ENCODE peak calls at places on chromosomes 1 and 21, in five cellular contexts. B is upper lobe of right lung, E is pancreas, C is heart left ventricle, F is BE2C. H is an unnamed sample.
A peak's percentile ranks its signal among the peaks of the same experiment; 100 is the strongest.

GRCh38 chr1:244850896-244851295 is 13.4 kb downstream of the HNRNPU start:
- DNase-seq in E (no peak), F (no peak), B (no peak), C (no peak), H (no peak)

GRCh38 chr1:211017066-211017691 is 116.8 kb downstream of the KCNH1 start:
- DNase-seq in B (no peak), E (no peak), C (no peak), F (no peak), H (no peak)

GRCh38 chr1:110780600-110781484 is 92.1 kb upstream of the CD53 start:
- DNase-seq in B (peak; percentile 72), C (peak; percentile 62), F (peak; percentile 68), E (peak; percentile 44), H (peak; percentile 21)

GRCh38 chr1:116764906-116765862 is 11.0 kb downstream of the CD2 start:
- DNase-seq in B (no peak), E (no peak), F (no peak), C (no peak), H (no peak)

GRCh38 chr1:63486679-63487078 is 36.3 kb downstream of the ITGB3BP start:
- DNase-seq in E (no peak), B (no peak), C (no peak), F (no peak), H (no peak)

GRCh38 chr1:220271706-220272046 is 577 bp downstream of the RAB3GAP2 start:
- DNase-seq in B (no peak), E (no peak), C (no peak), F (peak; percentile 23), H (no peak)

GRCh38 chr1:72777918-72778317 is 495.6 kb upstream of the NEGR1 start:
- DNase-seq in C (no peak), B (no peak), E (no peak), F (no peak), H (no peak)

GRCh38 chr21:42061195-42061865 is 9.8 kb upstream of the UMODL1 start:
- DNase-seq in B (peak; percentile 77), F (no peak), E (no peak), C (peak; percentile 51), H (no peak)

GRCh38 chr1:71658295-71658694 is 577.5 kb upstream of the ZRANB2 start:
- DNase-seq in B (no peak), F (no peak), C (no peak), E (no peak), H (no peak)

GRCh38 chr1:203520315-203520714 is 26.4 kb downstream of the OPTC start:
- DNase-seq in B (no peak), C (no peak), E (no peak), F (no peak), H (no peak)

GRCh38 chr1:203517426-203517974 is 23.5 kb downstream of the OPTC start:
- DNase-seq in F (peak; percentile 33), C (no peak), B (no peak), E (no peak), H (no peak)

GRCh38 chr1:203519896-203520295 is 25.9 kb downstream of the OPTC start:
- DNase-seq in B (no peak), C (no peak), E (peak; percentile 57), F (no peak), H (no peak)

GRCh38 chr1:203518541-203518940 is 24.6 kb downstream of the OPTC start:
- DNase-seq in E (no peak), C (no peak), B (no peak), F (no peak), H (no peak)

GRCh38 chr1:203519053-203519770 is 25.3 kb downstream of the OPTC start:
- DNase-seq in E (peak; percentile 86), B (no peak), C (no peak), F (no peak), H (no peak)
- H3K4me3 ChIP-seq in E (no peak overlapping the region), B (no peak overlapping the region), C (no peak overlapping the region), F (no peak overlapping the region), H (no peak overlapping the region)

GRCh38 chr1:24847995-24848857 is 81.8 kb downstream of the RUNX3 start:
- DNase-seq in E (peak; percentile 89), F (peak; percentile 83), C (peak; percentile 92), B (peak; percentile 95), H (peak; percentile 49)
- TF ChIP-seq CTCF in E (peak; percentile 90), F (peak; percentile 73), C (peak; percentile 92), B (peak; percentile 95), H (peak; percentile 96)

GRCh38 chr1:90836345-90836679 is 119.2 kb upstream of the BARHL2 start:
- DNase-seq in E (no peak), B (no peak), F (no peak), C (no peak), H (no peak)
- H3K4me3 ChIP-seq in E (no peak overlapping the region), B (peak overlapping the region; percentile 42), F (no peak overlapping the region), C (no peak overlapping the region), H (no peak overlapping the region)

GRCh38 chr1:94544706-94545490 is 3.3 kb upstream of the F3 start:
- DNase-seq in E (no peak), C (no peak), F (no peak), B (no peak), H (no peak)
- TF ChIP-seq CTCF in E (no peak), C (no peak), F (no peak), B (no peak), H (peak; percentile 13)

GRCh38 chr1:26021647-26022403 is at the start of gene EXTL1:
- DNase-seq in B (no peak), C (peak; percentile 79), E (peak; percentile 33), F (peak; percentile 73), H (no peak)
- H3K4me3 ChIP-seq in B (peak within 1 kb of the TSS; percentile 3), C (peak within 1 kb of the TSS; percentile 11), E (no peak within 1 kb of the TSS), F (peak within 1 kb of the TSS; percentile 26), H (peak within 1 kb of the TSS; percentile 22)

GRCh38 chr1:39144943-39145650 is 59.4 kb upstream of the MACF1 start:
- DNase-seq in C (no peak), F (no peak), B (no peak), E (no peak), H (peak; percentile 32)

GRCh38 chr1:39147099-39148025 is 57.1 kb upstream of the MACF1 start:
- DNase-seq in B (no peak), E (no peak), F (no peak), C (no peak), H (no peak)

GRCh38 chr1:39142394-39143060 is 62.0 kb upstream of the MACF1 start:
- DNase-seq in C (no peak), E (peak; percentile 70), F (no peak), B (peak; percentile 69), H (no peak)

GRCh38 chr1:39146681-39147080 is 57.8 kb upstream of the MACF1 start:
- DNase-seq in E (no peak), B (no peak), C (no peak), F (no peak), H (no peak)

GRCh38 chr1:39145651-39145970 is 58.9 kb upstream of the MACF1 start:
- DNase-seq in C (no peak), E (no peak), B (no peak), F (no peak), H (no peak)
- TF ChIP-seq CTCF in C (no peak), E (no peak), B (no peak), F (no peak), H (no peak)

GRCh38 chr1:151729966-151730291 is 8.6 kb downstream of the RIIAD1 start:
- DNase-seq in B (no peak), F (no peak), E (no peak), C (no peak), H (no peak)
- H3K4me3 ChIP-seq in B (no peak overlapping the region), F (no peak overlapping the region), E (no peak overlapping the region), C (no peak overlapping the region), H (no peak overlapping the region)

GRCh38 chr1:201171063-201172036 is 17.1 kb upstream of the TMEM9 start:
- DNase-seq in F (peak; percentile 54), C (peak; percentile 29), B (no peak), E (peak; percentile 71), H (no peak)
- TF ChIP-seq CTCF in F (peak; percentile 38), C (peak; percentile 12), B (peak; percentile 46), E (peak; percentile 29), H (peak; percentile 36)

H was measured in AG09309.